ENCODE peak calls at places on chromosomes 2 and 18, in five cellular contexts. B, I, J, P and K are unnamed samples.

GRCh38 chr18:48882379-48882778 is 68.4 kb downstream of the SMAD7 start:
- DNase-seq in B (peak; percentile 57), I (no peak), J (no peak), P (no peak), K (no peak)

GRCh38 chr2:54122939-54123338 is 7.5 kb downstream of the ACYP2 start:
- DNase-seq in B (no peak), I (peak; percentile 59), J (no peak), P (no peak), K (peak; percentile 31)

GRCh38 chr18:8778386-8778785 is 73.0 kb downstream of the MTCL1 start:
- DNase-seq in B (peak; percentile 48), I (no peak), J (no peak), P (no peak), K (no peak)

GRCh38 chr2:209298601-209299000 is 125.2 kb upstream of the MAP2 start:
- DNase-seq in B (no peak), I (no peak), J (no peak), P (no peak), K (no peak)

GRCh38 chr2:226159875-226160479 is 639.6 kb downstream of the IRS1 start:
- DNase-seq in B (no peak), I (no peak), J (no peak), P (no peak), K (no peak)

GRCh38 chr2:11710210-11710609 is 36.2 kb upstream of the LPIN1 start:
- DNase-seq in B (no peak), I (peak; percentile 40), J (no peak), P (no peak), K (peak; percentile 58)

GRCh38 chr18:12076424-12077140 is 17.1 kb upstream of the ANKRD62 start:
- DNase-seq in B (no peak), I (no peak), J (peak; percentile 45), P (no peak), K (peak; percentile 17)

GRCh38 chr2:119520696-119521436 is 3.4 kb downstream of the SCTR start:
- DNase-seq in B (peak; percentile 53), I (no peak), J (no peak), P (no peak), K (no peak)

GRCh38 chr2:226701052-226701451 is 98.6 kb downstream of the IRS1 start:
- DNase-seq in B (no peak), I (no peak), J (no peak), P (no peak), K (peak; percentile 96)

GRCh38 chr2:116582850-116583249 is 1231.6 kb upstream of the DDX18 start:
- DNase-seq in B (no peak), I (no peak), J (no peak), P (no peak), K (no peak)

GRCh38 chr2:34003795-34004194 is 404.7 kb upstream of the FAM98A start:
- DNase-seq in B (no peak), I (no peak), J (no peak), P (no peak), K (no peak)

GRCh38 chr2:42770288-42771131 is 6.6 kb upstream of the OXER1 start:
- DNase-seq in B (peak; percentile 80), I (peak; percentile 72), J (peak; percentile 80), P (peak; percentile 70), K (peak; percentile 25)